ENCODE peak calls at places on chromosomes 7 and 10, in five cellular contexts. I, N, V, X and P are unnamed samples.
A peak's percentile ranks its signal among the peaks of the same experiment; 100 is the strongest.

GRCh38 chr7:128031901-128032604 is 816 bp upstream of the LRRC4 start:
- DNase-seq in I (peak; percentile 60), N (peak; percentile 53), V (peak; percentile 44), X (peak; percentile 81), P (peak; percentile 31)

GRCh38 chr7:135337506-135337905 is 103.9 kb downstream of the STRA8 start:
- DNase-seq in I (no peak), N (no peak), V (no peak), X (no peak), P (no peak)

GRCh38 chr7:77409005-77409738 is 7.0 kb downstream of the GSAP start:
- DNase-seq in I (no peak), N (no peak), V (no peak), X (no peak), P (no peak)

GRCh38 chr10:132389631-132390454 is 7.2 kb upstream of the PWWP2B start:
- DNase-seq in I (no peak), N (no peak), V (no peak), X (no peak), P (no peak)

GRCh38 chr10:98470850-98471249 is 24.1 kb upstream of the HPS1 start:
- DNase-seq in I (no peak), N (no peak), V (no peak), X (no peak), P (no peak)

GRCh38 chr10:1358860-1359598 is 302.8 kb downstream of the WDR37 start:
- DNase-seq in I (peak; percentile 5), N (peak; percentile 6), V (no peak), X (peak; percentile 22), P (peak; percentile 11)

GRCh38 chr10:15558136-15558535 is 161.6 kb downstream of the ITGA8 start:
- DNase-seq in I (no peak), N (no peak), V (no peak), X (no peak), P (no peak)

GRCh38 chr10:34397324-34397723 is 417.8 kb downstream of the PARD3 start:
- DNase-seq in I (no peak), N (no peak), V (no peak), X (no peak), P (no peak)